ENCODE peak calls at places on chromosomes 1 and 21, in six cellular contexts. One of them, this sample, is unnamed.

GRCh38 chr1:108947871-108948525 is 15.3 kb downstream of the CLCC1 start:
- DNase-seq in left lung: no peak
- DNase-seq in sigmoid colon: no peak
- DNase-seq in CD4-positive, alpha-beta T cell: no peak
- DNase-seq in AG09319: no peak
- DNase-seq in mammary epithelial cell: peak; percentile 8
- DNase-seq in this sample: no peak

GRCh38 chr1:60255565-60255964 is 182.0 kb upstream of the C1orf87 start:
- DNase-seq in left lung: no peak
- DNase-seq in CD4-positive, alpha-beta T cell: no peak
- DNase-seq in sigmoid colon: no peak
- DNase-seq in mammary epithelial cell: peak; percentile 4
- DNase-seq in AG09319: no peak
- DNase-seq in this sample: peak; percentile 10

GRCh38 chr1:17538428-17539130 is 919 bp upstream of the ARHGEF10L start:
- DNase-seq in mammary epithelial cell: no peak
- DNase-seq in AG09319: no peak
- DNase-seq in left lung: no peak
- DNase-seq in CD4-positive, alpha-beta T cell: no peak
- DNase-seq in sigmoid colon: peak; percentile 79
- DNase-seq in this sample: no peak

GRCh38 chr21:32597205-32597604 is 11.9 kb upstream of the TCP10L start:
- DNase-seq in left lung: no peak
- DNase-seq in mammary epithelial cell: peak; percentile 97
- DNase-seq in CD4-positive, alpha-beta T cell: no peak
- DNase-seq in AG09319: no peak
- DNase-seq in sigmoid colon: no peak
- DNase-seq in this sample: peak; percentile 78

GRCh38 chr1:43534256-43534655 is 3.6 kb downstream of the PTPRF start:
- DNase-seq in AG09319: no peak
- DNase-seq in mammary epithelial cell: no peak
- DNase-seq in sigmoid colon: no peak
- DNase-seq in left lung: no peak
- DNase-seq in CD4-positive, alpha-beta T cell: no peak
- DNase-seq in this sample: no peak

GRCh38 chr1:176416777-176417176 is 46.2 kb upstream of the PAPPA2 start:
- DNase-seq in mammary epithelial cell: no peak
- DNase-seq in sigmoid colon: no peak
- DNase-seq in CD4-positive, alpha-beta T cell: no peak
- DNase-seq in left lung: no peak
- DNase-seq in AG09319: no peak
- DNase-seq in this sample: no peak

GRCh38 chr1:218739426-218739825 is 394.3 kb downstream of the TGFB2 start:
- DNase-seq in left lung: no peak
- DNase-seq in CD4-positive, alpha-beta T cell: no peak
- DNase-seq in sigmoid colon: peak; percentile 72
- DNase-seq in mammary epithelial cell: no peak
- DNase-seq in AG09319: peak; percentile 51
- DNase-seq in this sample: peak; percentile 27

GRCh38 chr21:41640756-41641509 is 125.9 kb downstream of the RIPK4 start:
- DNase-seq in sigmoid colon: no peak
- DNase-seq in mammary epithelial cell: peak; percentile 57
- DNase-seq in CD4-positive, alpha-beta T cell: no peak
- DNase-seq in AG09319: no peak
- DNase-seq in left lung: no peak
- DNase-seq in this sample: peak; percentile 47

GRCh38 chr1:192805832-192806323 is 3.0 kb upstream of the RGS2 start:
- DNase-seq in CD4-positive, alpha-beta T cell: no peak
- DNase-seq in left lung: no peak
- DNase-seq in mammary epithelial cell: peak; percentile 85
- DNase-seq in sigmoid colon: no peak
- DNase-seq in AG09319: peak; percentile 77
- DNase-seq in this sample: peak; percentile 97

GRCh38 chr1:228178737-228179720 is 13.4 kb downstream of the IBA57 start:
- DNase-seq in AG09319: no peak
- DNase-seq in mammary epithelial cell: no peak
- DNase-seq in sigmoid colon: peak; percentile 74
- DNase-seq in left lung: no peak
- DNase-seq in CD4-positive, alpha-beta T cell: no peak
- DNase-seq in this sample: no peak

GRCh38 chr1:70358921-70359564 is 4.5 kb upstream of the ANKRD13C start:
- DNase-seq in AG09319: no peak
- DNase-seq in CD4-positive, alpha-beta T cell: no peak
- DNase-seq in sigmoid colon: no peak
- DNase-seq in mammary epithelial cell: peak; percentile 68
- DNase-seq in left lung: no peak
- DNase-seq in this sample: no peak

GRCh38 chr21:35048183-35048601 is 910 bp downstream of the RUNX1 start:
- DNase-seq in CD4-positive, alpha-beta T cell: no peak
- DNase-seq in left lung: peak; percentile 84
- DNase-seq in AG09319: no peak
- DNase-seq in mammary epithelial cell: peak; percentile 35
- DNase-seq in sigmoid colon: no peak
- DNase-seq in this sample: peak; percentile 51

GRCh38 chr1:241533375-241534115 is 1.4 kb downstream of the KMO start:
- DNase-seq in left lung: no peak
- DNase-seq in sigmoid colon: no peak
- DNase-seq in AG09319: no peak
- DNase-seq in CD4-positive, alpha-beta T cell: no peak
- DNase-seq in mammary epithelial cell: peak; percentile 48
- DNase-seq in this sample: peak; percentile 11

GRCh38 chr1:201025571-201026002 is 2.1 kb upstream of the KIF21B start:
- DNase-seq in left lung: no peak
- DNase-seq in sigmoid colon: no peak
- DNase-seq in AG09319: no peak
- DNase-seq in CD4-positive, alpha-beta T cell: no peak
- DNase-seq in mammary epithelial cell: no peak
- DNase-seq in this sample: peak; percentile 58

GRCh38 chr1:50852889-50853288 is 107.2 kb downstream of the FAF1 start:
- DNase-seq in sigmoid colon: no peak
- DNase-seq in left lung: no peak
- DNase-seq in mammary epithelial cell: no peak
- DNase-seq in AG09319: no peak
- DNase-seq in CD4-positive, alpha-beta T cell: no peak
- DNase-seq in this sample: no peak

GRCh38 chr21:27164208-27165172 is 197.6 kb upstream of the ADAMTS5 start:
- DNase-seq in sigmoid colon: no peak
- DNase-seq in CD4-positive, alpha-beta T cell: no peak
- DNase-seq in mammary epithelial cell: no peak
- DNase-seq in AG09319: no peak
- DNase-seq in left lung: no peak
- DNase-seq in this sample: no peak

GRCh38 chr1:46535063-46535462 is 16.4 kb downstream of the KNCN start:
- DNase-seq in AG09319: no peak
- DNase-seq in mammary epithelial cell: peak; percentile 47
- DNase-seq in left lung: peak; percentile 61
- DNase-seq in sigmoid colon: no peak
- DNase-seq in CD4-positive, alpha-beta T cell: no peak
- DNase-seq in this sample: peak; percentile 70

GRCh38 chr1:30270468-30270867 is 452.9 kb downstream of the MATN1 start:
- DNase-seq in AG09319: no peak
- DNase-seq in sigmoid colon: no peak
- DNase-seq in mammary epithelial cell: no peak
- DNase-seq in left lung: no peak
- DNase-seq in CD4-positive, alpha-beta T cell: no peak
- DNase-seq in this sample: no peak

GRCh38 chr1:169779970-169780369 is 14.7 kb downstream of the METTL18 start:
- DNase-seq in left lung: no peak
- DNase-seq in CD4-positive, alpha-beta T cell: no peak
- DNase-seq in sigmoid colon: no peak
- DNase-seq in mammary epithelial cell: peak; percentile 2
- DNase-seq in AG09319: no peak
- DNase-seq in this sample: peak; percentile 57

GRCh38 chr1:34162852-34163766 is 1.9 kb downstream of the CSMD2 start:
- DNase-seq in AG09319: peak; percentile 82
- DNase-seq in CD4-positive, alpha-beta T cell: no peak
- DNase-seq in left lung: peak; percentile 89
- DNase-seq in sigmoid colon: peak; percentile 79
- DNase-seq in mammary epithelial cell: peak; percentile 15
- DNase-seq in this sample: no peak

GRCh38 chr1:110555807-110556470 is 37.0 kb upstream of the KCNA10 start:
- DNase-seq in sigmoid colon: no peak
- DNase-seq in CD4-positive, alpha-beta T cell: no peak
- DNase-seq in mammary epithelial cell: no peak
- DNase-seq in left lung: no peak
- DNase-seq in AG09319: no peak
- DNase-seq in this sample: peak; percentile 8

GRCh38 chr1:114956570-114956969 is 73.1 kb upstream of the TSHB start:
- DNase-seq in sigmoid colon: no peak
- DNase-seq in left lung: no peak
- DNase-seq in AG09319: no peak
- DNase-seq in mammary epithelial cell: peak; percentile 23
- DNase-seq in CD4-positive, alpha-beta T cell: no peak
- DNase-seq in this sample: peak; percentile 11
- TF ChIP-seq CTCF in sigmoid colon: no peak
- TF ChIP-seq CTCF in left lung: no peak
- TF ChIP-seq CTCF in AG09319: peak; percentile 12
- TF ChIP-seq CTCF in mammary epithelial cell: peak; percentile 84
- TF ChIP-seq CTCF in CD4-positive, alpha-beta T cell: no peak
- TF ChIP-seq CTCF in this sample: no peak

DNA sequence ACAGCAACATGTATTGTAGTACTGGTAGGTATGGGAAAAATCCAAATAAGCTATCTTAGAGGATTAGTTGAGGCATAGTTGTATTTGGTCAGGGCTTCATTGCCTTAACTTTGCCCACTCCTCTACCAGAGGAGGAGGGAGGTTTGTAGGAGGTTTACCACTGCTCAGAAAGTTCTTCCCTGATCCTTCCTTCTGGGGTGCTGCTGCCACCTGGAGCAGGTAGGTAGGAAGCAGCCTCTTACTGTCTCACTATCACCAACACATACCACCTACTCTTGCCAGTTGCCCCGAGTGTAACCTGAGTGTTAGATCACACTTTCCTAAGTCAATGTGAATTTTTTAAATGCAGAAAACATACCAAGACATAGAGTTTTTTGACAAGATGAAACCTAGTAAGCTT is 24.1 kb upstream of the ZSWIM5 start:
- DNase-seq in mammary epithelial cell: no peak
- DNase-seq in left lung: no peak
- DNase-seq in sigmoid colon: no peak
- DNase-seq in AG09319: no peak
- DNase-seq in CD4-positive, alpha-beta T cell: no peak
- DNase-seq in this sample: peak; percentile 50
- TF ChIP-seq CTCF in mammary epithelial cell: peak; percentile 66
- TF ChIP-seq CTCF in left lung: no peak
- TF ChIP-seq CTCF in sigmoid colon: no peak
- TF ChIP-seq CTCF in AG09319: no peak
- TF ChIP-seq CTCF in CD4-positive, alpha-beta T cell: peak; percentile 20
- TF ChIP-seq CTCF in this sample: no peak

GRCh38 chr1:182770193-182770592 is 19.4 kb upstream of the NPL start:
- DNase-seq in sigmoid colon: no peak
- DNase-seq in left lung: no peak
- DNase-seq in AG09319: no peak
- DNase-seq in mammary epithelial cell: no peak
- DNase-seq in CD4-positive, alpha-beta T cell: no peak
- DNase-seq in this sample: no peak

GRCh38 chr1:182768973-182769372 is 20.6 kb upstream of the NPL start:
- DNase-seq in sigmoid colon: no peak
- DNase-seq in AG09319: no peak
- DNase-seq in left lung: no peak
- DNase-seq in mammary epithelial cell: peak; percentile 30
- DNase-seq in CD4-positive, alpha-beta T cell: no peak
- DNase-seq in this sample: peak; percentile 63

GRCh38 chr1:182766050-182766449 is 23.5 kb upstream of the NPL start:
- DNase-seq in CD4-positive, alpha-beta T cell: no peak
- DNase-seq in AG09319: no peak
- DNase-seq in left lung: no peak
- DNase-seq in sigmoid colon: no peak
- DNase-seq in mammary epithelial cell: no peak
- DNase-seq in this sample: no peak

GRCh38 chr1:182766881-182767645 is 22.5 kb upstream of the NPL start:
- DNase-seq in CD4-positive, alpha-beta T cell: no peak
- DNase-seq in AG09319: no peak
- DNase-seq in left lung: no peak
- DNase-seq in mammary epithelial cell: no peak
- DNase-seq in sigmoid colon: no peak
- DNase-seq in this sample: peak; percentile 29

DNA sequence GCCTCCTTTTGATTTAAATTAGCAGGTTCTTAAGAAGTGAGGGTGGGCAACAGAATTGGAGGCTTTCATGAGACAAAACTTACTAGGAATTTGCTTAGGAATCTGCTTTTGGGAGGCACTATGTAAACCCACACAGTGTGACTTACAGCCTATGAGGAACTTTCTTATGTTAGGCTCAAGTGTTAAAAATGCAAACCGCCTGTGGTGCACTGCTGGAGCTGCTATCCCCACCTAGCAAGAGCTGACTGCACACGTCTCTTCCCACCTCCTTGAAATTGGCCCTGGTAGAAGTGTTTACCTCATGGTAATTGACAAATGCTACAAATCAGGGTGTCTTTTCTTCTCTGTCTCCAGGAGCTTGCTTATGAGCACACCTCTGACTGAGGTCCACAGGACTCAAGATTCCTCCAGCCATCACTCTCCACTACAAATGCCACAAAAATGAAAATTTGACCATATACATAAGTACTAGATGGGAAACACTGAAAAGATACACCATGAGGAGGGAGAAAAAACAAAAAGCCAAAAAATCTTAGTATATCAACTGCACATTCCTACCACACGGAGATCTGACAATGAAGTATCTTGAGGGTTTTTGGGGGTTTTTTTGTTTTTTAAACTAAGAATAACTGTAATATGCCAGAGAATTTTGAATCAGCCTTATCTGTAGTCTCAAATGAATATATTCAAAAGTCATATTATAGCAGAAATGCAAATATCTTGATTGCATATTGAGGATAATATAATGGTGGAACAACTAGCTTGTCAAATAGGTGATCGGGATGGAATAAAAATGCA is 18.2 kb upstream of the NPL start:
- DNase-seq in sigmoid colon: no peak
- DNase-seq in CD4-positive, alpha-beta T cell: no peak
- DNase-seq in left lung: no peak
- DNase-seq in mammary epithelial cell: no peak
- DNase-seq in AG09319: no peak
- DNase-seq in this sample: no peak
- TF ChIP-seq CTCF in sigmoid colon: no peak
- TF ChIP-seq CTCF in CD4-positive, alpha-beta T cell: no peak
- TF ChIP-seq CTCF in left lung: no peak
- TF ChIP-seq CTCF in mammary epithelial cell: peak; percentile 25
- TF ChIP-seq CTCF in AG09319: no peak
- TF ChIP-seq CTCF in this sample: peak; percentile 6

GRCh38 chr1:214660190-214660589 is 57.2 kb downstream of the CENPF start:
- DNase-seq in CD4-positive, alpha-beta T cell: no peak
- DNase-seq in sigmoid colon: no peak
- DNase-seq in mammary epithelial cell: no peak
- DNase-seq in AG09319: no peak
- DNase-seq in left lung: no peak
- DNase-seq in this sample: no peak

GRCh38 chr1:214658175-214658574 is 55.2 kb downstream of the CENPF start:
- DNase-seq in CD4-positive, alpha-beta T cell: no peak
- DNase-seq in AG09319: no peak
- DNase-seq in left lung: no peak
- DNase-seq in sigmoid colon: no peak
- DNase-seq in mammary epithelial cell: no peak
- DNase-seq in this sample: no peak

GRCh38 chr1:214660900-214661299 is 57.9 kb downstream of the CENPF start:
- DNase-seq in sigmoid colon: peak; percentile 69
- DNase-seq in mammary epithelial cell: no peak
- DNase-seq in AG09319: peak; percentile 77
- DNase-seq in left lung: no peak
- DNase-seq in CD4-positive, alpha-beta T cell: no peak
- DNase-seq in this sample: peak; percentile 42

GRCh38 chr1:214657299-214657698 is 54.3 kb downstream of the CENPF start:
- DNase-seq in AG09319: no peak
- DNase-seq in sigmoid colon: no peak
- DNase-seq in left lung: no peak
- DNase-seq in CD4-positive, alpha-beta T cell: no peak
- DNase-seq in mammary epithelial cell: no peak
- DNase-seq in this sample: no peak

GRCh38 chr1:214658785-214659184 is 55.8 kb downstream of the CENPF start:
- DNase-seq in CD4-positive, alpha-beta T cell: no peak
- DNase-seq in mammary epithelial cell: peak; percentile 12
- DNase-seq in sigmoid colon: no peak
- DNase-seq in AG09319: peak; percentile 3
- DNase-seq in left lung: no peak
- DNase-seq in this sample: peak; percentile 40
- TF ChIP-seq CTCF in CD4-positive, alpha-beta T cell: no peak
- TF ChIP-seq CTCF in mammary epithelial cell: peak; percentile 64
- TF ChIP-seq CTCF in sigmoid colon: no peak
- TF ChIP-seq CTCF in AG09319: peak; percentile 61
- TF ChIP-seq CTCF in left lung: no peak
- TF ChIP-seq CTCF in this sample: peak; percentile 70